ENCODE peak calls at places on chromosomes 2 and 18, in nine cellular contexts. O is PC-3; U is fibroblast of villous mesenchyme; B is SK-N-SH; N is neural progenitor cell; L is AG10803; F is CD8-positive, alpha-beta memory T cell; A is esophagus squamous epithelium; M is GM12878. Y is an unnamed sample.

GRCh38 chr18:44564922-44565321 is 115.8 kb upstream of the SETBP1 start:
- DNase-seq in O (no peak), U (peak), B (no peak), N (peak), L (peak), F (no peak), A (no peak), M (no peak), Y (no peak)

GRCh38 chr2:233221378-233222063 is 30.0 kb upstream of the ATG16L1 start:
- DNase-seq in O (peak), U (peak), B (no peak), N (peak), L (no peak), F (no peak), A (no peak), M (no peak), Y (no peak)

GRCh38 chr2:165825041-165825440 is 31.0 kb upstream of the GALNT3 start:
- DNase-seq in O (peak), U (no peak), B (no peak), N (no peak), L (peak), F (no peak), A (no peak), M (no peak), Y (no peak)

GRCh38 chr18:49015886-49016647 is 65.3 kb upstream of the SMAD7 start:
- DNase-seq in O (no peak), U (no peak), B (no peak), N (no peak), L (no peak), F (no peak), A (no peak), M (no peak), Y (peak)

GRCh38 chr18:45161850-45162249 is 453.4 kb upstream of the SLC14A2 start:
- DNase-seq in O (no peak), U (no peak), B (no peak), N (no peak), L (no peak), F (no peak), A (no peak), M (peak), Y (no peak)

GRCh38 chr2:85889648-85890281 is 975 bp upstream of the ST3GAL5 start:
- DNase-seq in O (no peak), U (no peak), B (no peak), N (peak), L (no peak), F (no peak), A (no peak), M (no peak), Y (peak)

GRCh38 chr2:211451642-211452041 is 895.2 kb downstream of the CPS1 start:
- DNase-seq in O (no peak), U (no peak), B (no peak), N (no peak), L (no peak), F (no peak), A (no peak), M (no peak), Y (no peak)

GRCh38 chr2:71936076-71937030 is 211.3 kb downstream of the CYP26B1 start:
- DNase-seq in O (no peak), U (no peak), B (peak), N (no peak), L (no peak), F (no peak), A (no peak), M (no peak), Y (no peak)

GRCh38 chr18:4433762-4434161 is 21.3 kb downstream of the DLGAP1 start:
- DNase-seq in O (peak), U (no peak), B (no peak), N (no peak), L (no peak), F (no peak), A (no peak), M (no peak), Y (no peak)

GRCh38 chr2:236177967-236178909 is 10.1 kb upstream of the GBX2 start:
- DNase-seq in O (peak), U (peak), B (peak), N (peak), L (peak), F (no peak), A (no peak), M (no peak), Y (peak)

GRCh38 chr2:145015561-145015960 is 495.6 kb upstream of the ZEB2 start:
- DNase-seq in O (peak), U (no peak), B (no peak), N (peak), L (no peak), F (no peak), A (no peak), M (no peak), Y (no peak)

GRCh38 chr2:105438104-105438929 is 39.5 kb upstream of the FHL2 start:
- DNase-seq in O (no peak), U (peak), B (peak), N (peak), L (no peak), F (no peak), A (no peak), M (no peak), Y (peak)

GRCh38 chr2:236728916-236729670 is 159.5 kb downstream of the ACKR3 start:
- DNase-seq in O (no peak), U (no peak), B (no peak), N (no peak), L (no peak), F (no peak), A (no peak), M (no peak), Y (no peak)

GRCh38 chr2:237411683-237412349 is 2.1 kb downstream of the COL6A3 start:
- DNase-seq in O (no peak), U (peak), B (no peak), N (no peak), L (peak), F (no peak), A (no peak), M (no peak), Y (no peak)

GRCh38 chr2:51232026-51232425 is 200.1 kb upstream of the NRXN1 start:
- DNase-seq in O (no peak), U (no peak), B (no peak), N (no peak), L (no peak), F (no peak), A (no peak), M (no peak), Y (no peak)

GRCh38 chr18:47050468-47050867 is 15.0 kb upstream of the ELOA2 start:
- DNase-seq in O (peak), U (peak), B (peak), N (peak), L (peak), F (no peak), A (no peak), M (no peak), Y (peak)

GRCh38 chr18:80037300-80037699 is 3.1 kb downstream of the RBFA start:
- DNase-seq in O (no peak), U (no peak), B (no peak), N (no peak), L (no peak), F (no peak), A (no peak), M (no peak), Y (no peak)

GRCh38 chr2:164877169-164877568 is 35.5 kb upstream of the COBLL1 start:
- DNase-seq in O (no peak), U (no peak), B (no peak), N (no peak), L (no peak), F (no peak), A (no peak), M (no peak), Y (no peak)

GRCh38 chr2:172995323-172996244 is 80.1 kb upstream of the MAP3K20 start:
- DNase-seq in O (peak), U (peak), B (no peak), N (no peak), L (peak), F (no peak), A (no peak), M (no peak), Y (no peak)

GRCh38 chr18:29979884-29980283 is 1062.7 kb downstream of the DSC3 start:
- DNase-seq in O (peak), U (no peak), B (no peak), N (peak), L (no peak), F (no peak), A (no peak), M (no peak), Y (no peak)

GRCh38 chr18:32237024-32237423 is 47.2 kb downstream of the MEP1B start:
- DNase-seq in O (peak), U (no peak), B (no peak), N (no peak), L (no peak), F (no peak), A (no peak), M (no peak), Y (no peak)

GRCh38 chr2:46722142-46722541 is 193.5 kb downstream of the MCFD2 start:
- DNase-seq in O (no peak), U (no peak), B (no peak), N (no peak), L (no peak), F (no peak), A (no peak), M (no peak), Y (no peak)

GRCh38 chr2:41709702-41710599 is 337.9 kb upstream of the PKDCC start:
- DNase-seq in O (peak), U (no peak), B (no peak), N (no peak), L (no peak), F (no peak), A (no peak), M (no peak), Y (no peak)

GRCh38 chr18:62523631-62524442 is 1.0 kb downstream of the ZCCHC2 start:
- DNase-seq in O (peak), U (peak), B (peak), N (peak), L (peak), F (peak), A (peak), M (no peak), Y (peak)

GRCh38 chr2:45131587-45131986 is 122.3 kb upstream of the SIX2 start:
- DNase-seq in O (peak), U (no peak), B (no peak), N (no peak), L (no peak), F (no peak), A (no peak), M (no peak), Y (no peak)

GRCh38 chr18:30106356-30106755 is 936.2 kb downstream of the DSC3 start:
- DNase-seq in O (peak), U (no peak), B (no peak), N (no peak), L (no peak), F (no peak), A (no peak), M (no peak), Y (no peak)

GRCh38 chr2:59998324-59998723 is 555.1 kb downstream of the BCL11A start:
- DNase-seq in O (no peak), U (no peak), B (no peak), N (no peak), L (no peak), F (no peak), A (no peak), M (no peak), Y (no peak)

GRCh38 chr2:215831296-215831913 is 181.9 kb downstream of the MREG start:
- DNase-seq in O (no peak), U (peak), B (no peak), N (no peak), L (no peak), F (no peak), A (no peak), M (peak), Y (no peak)

GRCh38 chr18:32072321-32072720 is 19.4 kb upstream of the RNF138 start:
- DNase-seq in O (peak), U (no peak), B (no peak), N (no peak), L (no peak), F (no peak), A (no peak), M (no peak), Y (no peak)

GRCh38 chr2:108907822-108908716 is 81.0 kb downstream of the EDAR start:
- DNase-seq in O (no peak), U (no peak), B (peak), N (no peak), L (no peak), F (no peak), A (no peak), M (no peak), Y (no peak)

GRCh38 chr2:219452361-219453317 is 18.0 kb downstream of the SPEG start:
- DNase-seq in O (peak), U (peak), B (peak), N (no peak), L (peak), F (no peak), A (no peak), M (no peak), Y (no peak)

GRCh38 chr18:26532367-26533340 is 15.7 kb downstream of the KCTD1 start:
- DNase-seq in O (no peak), U (no peak), B (no peak), N (no peak), L (peak), F (no peak), A (no peak), M (no peak), Y (no peak)

GRCh38 chr18:22021701-22022100 is 147.7 kb upstream of the GATA6 start:
- DNase-seq in O (no peak), U (no peak), B (no peak), N (no peak), L (no peak), F (no peak), A (no peak), M (no peak), Y (no peak)

GRCh38 chr18:8721716-8722115 is 16.4 kb downstream of the MTCL1 start:
- DNase-seq in O (peak), U (no peak), B (no peak), N (no peak), L (peak), F (no peak), A (no peak), M (no peak), Y (no peak)

GRCh38 chr2:74843371-74844298 is 9.7 kb downstream of the HK2 start:
- DNase-seq in O (peak), U (peak), B (no peak), N (no peak), L (peak), F (no peak), A (no peak), M (peak), Y (no peak)

DNA sequence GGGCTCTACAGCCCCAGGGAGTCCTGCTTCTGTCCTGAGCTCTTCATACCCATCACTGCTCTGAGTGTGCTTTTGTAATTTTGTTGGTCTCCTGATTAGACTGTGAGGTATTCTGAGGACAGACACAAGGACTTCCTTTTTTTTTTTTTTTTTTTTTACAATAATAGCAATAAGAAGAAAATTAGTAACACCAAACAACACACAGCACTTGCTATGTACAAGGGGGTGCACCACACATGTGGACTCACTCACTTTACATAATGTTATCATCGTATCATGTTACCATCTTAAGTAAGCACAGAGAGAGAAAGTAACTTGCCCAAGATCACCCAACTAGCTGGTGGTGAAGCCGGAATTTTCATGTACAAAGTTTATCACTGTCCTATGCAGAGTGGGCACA is 34.5 kb downstream of the MBP start:
- DNase-seq in O (no peak), U (peak), B (no peak), N (no peak), L (peak), F (no peak), A (no peak), M (no peak), Y (no peak)
- H3K4me3 ChIP-seq in O (no peak), U (no peak), B (no peak), N (no peak), L (no peak), F (no peak), A (no peak), M (no peak), Y (no peak)

GRCh38 chr2:133477614-133477990 is 90.7 kb downstream of the NCKAP5 start:
- DNase-seq in O (peak), U (no peak), B (no peak), N (no peak), L (no peak), F (no peak), A (no peak), M (no peak), Y (no peak)
- H3K4me3 ChIP-seq in O (no peak), U (no peak), B (no peak), N (no peak), L (no peak), F (no peak), A (no peak), M (no peak), Y (no peak)

DNA sequence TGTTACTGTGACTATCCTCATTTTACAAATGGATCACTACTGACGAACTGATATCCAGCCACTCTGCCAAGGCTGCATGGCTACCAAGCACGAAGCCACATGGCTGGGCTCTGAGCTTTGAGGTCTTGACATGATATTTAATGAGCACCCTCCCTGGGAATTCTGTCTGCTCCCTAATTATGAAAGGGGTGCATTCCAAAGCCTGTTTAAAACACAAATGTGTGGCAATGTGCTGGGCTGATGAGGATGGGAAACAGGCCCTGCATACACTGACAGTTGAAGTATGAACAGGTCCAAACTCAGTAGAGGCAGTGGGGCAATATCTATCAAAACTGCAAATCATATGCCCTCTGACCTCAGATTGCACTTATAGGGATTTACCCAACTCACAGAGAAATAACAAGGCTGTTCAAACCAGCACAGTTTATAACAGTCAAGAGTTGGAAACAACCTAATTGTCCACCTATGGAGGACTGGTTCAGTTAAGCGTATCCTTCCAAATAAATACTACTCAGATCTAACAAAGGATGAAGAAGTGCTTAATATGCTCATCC is 20.8 kb downstream of the CDC42EP3 start:
- DNase-seq in O (no peak), U (no peak), B (no peak), N (no peak), L (peak), F (no peak), A (no peak), M (no peak), Y (no peak)
- H3K4me3 ChIP-seq in O (no peak), U (no peak), B (no peak), N (no peak), L (no peak), F (no peak), A (no peak), M (no peak), Y (no peak)

DNA sequence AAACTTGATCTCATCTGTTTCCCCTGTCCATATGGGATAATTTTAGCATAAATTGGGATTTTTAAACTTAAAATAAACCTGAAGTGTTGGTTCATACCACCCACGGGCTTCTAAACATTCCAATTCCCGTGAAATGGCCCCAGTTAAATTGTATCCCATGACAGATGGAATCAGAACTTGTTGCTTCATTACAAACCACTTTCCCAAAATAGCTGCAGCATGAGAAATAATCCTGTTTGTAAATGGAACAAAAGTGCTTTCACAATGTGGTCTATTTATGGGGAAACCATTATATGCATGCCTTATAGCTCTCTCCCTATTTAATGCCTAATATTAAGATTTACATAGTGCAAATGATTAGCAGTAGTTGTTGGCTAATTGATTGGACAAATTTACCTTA is 15.9 kb downstream of the SCG2 start:
- DNase-seq in O (no peak), U (peak), B (no peak), N (no peak), L (peak), F (no peak), A (no peak), M (no peak), Y (no peak)
- H3K4me3 ChIP-seq in O (no peak), U (no peak), B (no peak), N (no peak), L (no peak), F (no peak), A (no peak), M (no peak), Y (no peak)

GRCh38 chr2:138276367-138276766 is 225.2 kb upstream of the SPOPL start:
- DNase-seq in O (peak), U (no peak), B (no peak), N (peak), L (no peak), F (no peak), A (no peak), M (no peak), Y (peak)

GRCh38 chr2:138275292-138275690 is 226.3 kb upstream of the SPOPL start:
- DNase-seq in O (peak), U (no peak), B (no peak), N (no peak), L (no peak), F (no peak), A (no peak), M (no peak), Y (no peak)

GRCh38 chr2:138275881-138276280 is 225.7 kb upstream of the SPOPL start:
- DNase-seq in O (peak), U (peak), B (no peak), N (no peak), L (peak), F (no peak), A (no peak), M (no peak), Y (no peak)

GRCh38 chr2:138274421-138275291 is 226.9 kb upstream of the SPOPL start:
- DNase-seq in O (peak), U (peak), B (no peak), N (no peak), L (peak), F (no peak), A (no peak), M (no peak), Y (no peak)

DNA sequence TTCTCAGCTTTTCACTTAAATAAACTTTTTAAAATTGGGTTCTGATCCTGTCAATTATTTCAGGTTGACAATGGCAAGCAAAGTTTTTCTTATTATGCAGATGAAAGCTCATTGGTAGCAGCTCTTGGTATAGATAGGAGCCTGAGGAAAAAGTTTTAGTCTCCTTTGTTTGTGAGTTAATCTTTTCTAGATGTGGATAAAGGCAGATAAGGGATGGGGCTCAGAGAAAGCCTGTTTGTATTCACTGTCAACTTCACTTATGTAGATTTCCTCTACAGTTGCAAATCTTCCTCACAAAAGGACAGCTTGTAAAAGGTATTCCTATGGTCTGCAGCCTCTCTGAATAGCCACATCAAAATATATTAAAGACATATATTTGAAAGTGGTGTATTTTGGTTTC is 224.5 kb upstream of the SPOPL start:
- DNase-seq in O (no peak), U (no peak), B (no peak), N (peak), L (no peak), F (no peak), A (no peak), M (no peak), Y (no peak)
- H3K4me3 ChIP-seq in O (no peak), U (no peak), B (no peak), N (no peak), L (no peak), F (no peak), A (no peak), M (no peak), Y (no peak)

Y was measured in WERI-Rb-1.